ENCODE peak calls at places on chromosomes 4 and X, in eight cellular contexts. H is heart right ventricle, I is trophoblast cell, A is HCT116, X is left lung, U is uterus, Q is suprapubic skin, L is PC-9. J is an unnamed sample. For H3K4me1 and H3K27me3, the result is how much of the 10 kb centered on the place peaks cover.

GRCh38 chrX:154779261-154779660 is 16.6 kb downstream of the DKC1 start:
- DNase-seq in H (no peak), I (peak), A (no peak), X (no peak), U (no peak), Q (no peak), L (no peak), J (no peak)

GRCh38 chr4:47801481-47802002 is 36.3 kb downstream of the CORIN start:
- DNase-seq in H (no peak), I (no peak), A (no peak), X (no peak), U (no peak), Q (no peak), L (no peak), J (no peak)

GRCh38 chr4:15215118-15215517 is 212.7 kb upstream of the C1QTNF7 start:
- DNase-seq in H (no peak), I (no peak), A (no peak), X (no peak), U (no peak), Q (no peak), L (no peak), J (no peak)

GRCh38 chr4:120517966-120518365 is 404.6 kb downstream of the PRDM5 start:
- DNase-seq in H (no peak), I (peak), A (peak), X (no peak), U (peak), Q (no peak), L (peak), J (no peak)

GRCh38 chr4:121711263-121712000 is 14.7 kb upstream of the ANXA5 start:
- DNase-seq in H (peak), I (peak), A (peak), X (peak), U (peak), Q (peak), L (peak), J (peak)

GRCh38 chr4:8345053-8345945 is 75.7 kb downstream of the HTRA3 start:
- DNase-seq in H (no peak), I (no peak), A (no peak), X (no peak), U (no peak), Q (peak), L (no peak), J (no peak)

GRCh38 chr4:140595065-140595464 is 26.3 kb upstream of the UCP1 start:
- DNase-seq in H (no peak), I (peak), A (peak), X (no peak), U (no peak), Q (no peak), L (peak), J (no peak)

GRCh38 chrX:153875391-153876111 is 10.4 kb downstream of the L1CAM start:
- DNase-seq in H (peak), I (peak), A (no peak), X (peak), U (peak), Q (no peak), L (no peak), J (peak)

GRCh38 chr4:25160714-25161598 is 707 bp upstream of the SEPSECS start:
- DNase-seq in H (no peak), I (peak), A (no peak), X (no peak), U (no peak), Q (no peak), L (peak), J (no peak)

GRCh38 chrX:24231169-24231568 is 81.6 kb downstream of the ZFX start:
- DNase-seq in H (no peak), I (no peak), A (peak), X (no peak), U (no peak), Q (no peak), L (peak), J (no peak)

GRCh38 chr4:38519671-38520070 is 144.3 kb upstream of the KLF3 start:
- DNase-seq in H (no peak), I (no peak), A (no peak), X (no peak), U (no peak), Q (no peak), L (no peak), J (no peak)

GRCh38 chr4:828641-829271 is 2.8 kb upstream of the CPLX1 start:
- DNase-seq in H (peak), I (no peak), A (no peak), X (peak), U (no peak), Q (peak), L (no peak), J (peak)

GRCh38 chr4:6916069-6916586 is 6.5 kb downstream of the TBC1D14 start:
- DNase-seq in H (no peak), I (no peak), A (no peak), X (no peak), U (no peak), Q (peak), L (no peak), J (no peak)

GRCh38 chr4:55545681-55546632 is 752 bp downstream of the CLOCK start:
- DNase-seq in H (peak), I (peak), A (peak), X (peak), U (peak), Q (peak), L (peak), J (peak)

GRCh38 chrX:47807548-47807947 is 29.2 kb upstream of the ZNF81 start:
- DNase-seq in H (no peak), I (no peak), A (no peak), X (no peak), U (no peak), Q (no peak), L (no peak), J (no peak)

GRCh38 chr4:106691749-106692148 is 323.2 kb upstream of the GIMD1 start:
- DNase-seq in H (no peak), I (no peak), A (peak), X (no peak), U (no peak), Q (no peak), L (no peak), J (no peak)

GRCh38 chr4:77209012-77209411 is 52.0 kb downstream of the CCNG2 start:
- DNase-seq in H (no peak), I (no peak), A (no peak), X (no peak), U (no peak), Q (no peak), L (no peak), J (no peak)

GRCh38 chrX:49754238-49754857 is 58.6 kb upstream of the PAGE1 start:
- DNase-seq in H (peak), I (peak), A (peak), X (peak), U (peak), Q (no peak), L (no peak), J (no peak)

GRCh38 chrX:123184858-123185251 is 777 bp downstream of the GRIA3 start:
- DNase-seq in H (no peak), I (no peak), A (no peak), X (no peak), U (peak), Q (peak), L (no peak), J (peak)

GRCh38 chr4:111632752-111633151 is 512.5 kb upstream of the FAM241A start:
- DNase-seq in H (no peak), I (peak), A (no peak), X (no peak), U (no peak), Q (no peak), L (no peak), J (no peak)

GRCh38 chr4:154838155-154838554 is 57.1 kb downstream of the RBM46 start:
- DNase-seq in H (no peak), I (no peak), A (no peak), X (no peak), U (no peak), Q (no peak), L (no peak), J (no peak)

GRCh38 chr4:131638776-131639175 is 1510.3 kb upstream of the PCDH10 start:
- DNase-seq in H (no peak), I (no peak), A (no peak), X (no peak), U (no peak), Q (no peak), L (no peak), J (no peak)

GRCh38 chr4:26568446-26568994 is 15.4 kb upstream of the TBC1D19 start:
- DNase-seq in H (no peak), I (peak), A (peak), X (no peak), U (no peak), Q (no peak), L (peak), J (no peak)

GRCh38 chrX:18931972-18932371 is 51.9 kb downstream of the PHKA2 start:
- DNase-seq in H (no peak), I (peak), A (no peak), X (no peak), U (no peak), Q (no peak), L (no peak), J (no peak)

GRCh38 chr4:169152104-169152503 is 118.7 kb downstream of the SH3RF1 start:
- DNase-seq in H (no peak), I (no peak), A (no peak), X (no peak), U (no peak), Q (no peak), L (no peak), J (no peak)

GRCh38 chr4:169152899-169153298 is 117.9 kb downstream of the SH3RF1 start:
- DNase-seq in H (no peak), I (peak), A (no peak), X (no peak), U (no peak), Q (no peak), L (no peak), J (no peak)

GRCh38 chr4:169150806-169151205 is 120.0 kb downstream of the SH3RF1 start:
- DNase-seq in H (no peak), I (peak), A (no peak), X (no peak), U (no peak), Q (no peak), L (no peak), J (no peak)

GRCh38 chr4:169153451-169153850 is 117.3 kb downstream of the SH3RF1 start:
- DNase-seq in H (no peak), I (no peak), A (no peak), X (no peak), U (no peak), Q (no peak), L (no peak), J (no peak)

GRCh38 chr4:169151671-169152070 is 119.1 kb downstream of the SH3RF1 start:
- DNase-seq in H (no peak), I (no peak), A (no peak), X (no peak), U (no peak), Q (no peak), L (no peak), J (no peak)
- H3K4me1 ChIP-seq in H (under half), I (under half), A (under half), X (under half), U (under half), Q (under half), L (under half), J (under half)

GRCh38 chr4:76209876-76210275 is 3.7 kb downstream of the SCARB2 start:
- DNase-seq in H (no peak), I (no peak), A (no peak), X (no peak), U (no peak), Q (no peak), L (no peak), J (no peak)

GRCh38 chr4:76204936-76205335 is 8.7 kb downstream of the SCARB2 start:
- DNase-seq in H (no peak), I (no peak), A (no peak), X (no peak), U (no peak), Q (no peak), L (no peak), J (no peak)

GRCh38 chr4:76210502-76210901 is 3.1 kb downstream of the SCARB2 start:
- DNase-seq in H (no peak), I (no peak), A (no peak), X (no peak), U (no peak), Q (no peak), L (no peak), J (no peak)

GRCh38 chr4:76206222-76206942 is 7.2 kb downstream of the SCARB2 start:
- DNase-seq in H (no peak), I (peak), A (no peak), X (no peak), U (no peak), Q (no peak), L (no peak), J (no peak)

DNA sequence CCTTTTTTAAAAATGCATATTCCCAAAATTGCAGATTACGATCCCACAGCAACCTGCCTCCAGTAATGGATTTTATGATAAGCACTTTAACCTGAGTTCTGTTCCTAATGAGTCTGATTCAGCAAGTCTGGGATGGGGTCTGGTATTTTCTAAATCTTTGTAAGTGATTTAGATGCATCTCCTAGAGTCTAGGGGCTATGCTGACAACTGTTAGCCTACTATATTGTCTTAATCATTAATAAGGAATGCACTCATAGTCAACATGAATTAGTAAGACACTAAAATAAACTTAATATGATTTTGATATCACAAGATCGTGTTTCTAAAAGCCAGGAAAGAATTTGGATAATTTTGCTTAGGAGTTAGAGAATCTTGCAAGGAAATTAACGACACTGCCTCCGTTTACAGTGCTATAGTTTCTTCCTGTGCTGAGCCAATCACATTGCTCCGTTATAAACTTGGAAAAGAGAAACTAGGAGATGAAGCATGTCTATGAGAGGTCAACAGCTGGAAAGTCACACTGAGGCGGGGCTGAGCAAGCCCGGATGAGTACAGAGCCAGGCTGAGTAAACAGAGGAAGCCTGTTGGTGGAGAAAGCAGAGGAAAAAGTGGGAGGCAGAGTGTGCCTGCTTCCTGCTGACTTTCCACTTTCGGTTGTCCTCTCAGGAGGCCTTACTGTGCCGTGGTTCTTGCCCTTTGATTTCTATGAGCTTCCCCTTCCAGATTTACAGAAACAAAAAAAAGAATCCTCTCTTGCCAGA is 5.4 kb downstream of the SCARB2 start:
- DNase-seq in H (peak), I (peak), A (no peak), X (peak), U (peak), Q (peak), L (no peak), J (peak)
- H3K4me3 ChIP-seq in H (peak), I (no peak), A (no peak), X (peak), U (peak), Q (peak), L (no peak), J (no peak)

GRCh38 chrX:108246304-108246954 is 154.9 kb downstream of the ATG4A start:
- DNase-seq in H (no peak), I (no peak), A (no peak), X (no peak), U (no peak), Q (no peak), L (no peak), J (no peak)

GRCh38 chrX:108250654-108251579 is 159.3 kb downstream of the ATG4A start:
- DNase-seq in H (peak), I (no peak), A (no peak), X (no peak), U (peak), Q (no peak), L (no peak), J (no peak)

DNA sequence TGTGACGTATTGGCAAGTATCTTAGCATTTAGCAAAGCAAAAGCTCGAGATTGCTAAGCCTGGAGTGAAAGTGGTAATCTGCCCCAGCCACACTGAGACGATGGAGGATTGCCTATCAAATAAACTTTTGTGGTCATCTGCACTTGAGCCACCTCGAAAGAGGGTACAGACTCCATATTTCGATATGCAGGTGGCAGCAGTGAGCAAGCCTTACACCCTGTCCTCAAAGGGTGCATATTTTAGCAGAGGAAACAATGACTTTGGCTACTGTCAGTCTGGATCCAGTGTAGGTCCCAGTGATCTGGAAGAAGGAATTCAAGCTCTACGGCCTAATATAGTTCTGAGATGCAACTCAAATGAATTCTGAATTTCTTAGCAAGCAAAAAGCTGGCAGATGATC is 153.9 kb downstream of the ATG4A start:
- DNase-seq in H (no peak), I (no peak), A (no peak), X (no peak), U (peak), Q (no peak), L (no peak), J (no peak)
- H3K27me3 ChIP-seq in H (under half), I (under half), A (under half), X (under half), U (under half), Q (under half), L (under half), J (under half)

GRCh38 chr4:3716876-3717235 is 49.3 kb upstream of the ADRA2C start:
- DNase-seq in H (no peak), I (no peak), A (no peak), X (no peak), U (no peak), Q (no peak), L (no peak), J (peak)
- H3K4me1 ChIP-seq in H (under half), I (under half), A (under half), X (under half), U (under half), Q (under half), L (under half), J (under half)

GRCh38 chrX:79325263-79325958 is 41.7 kb downstream of the ITM2A start:
- DNase-seq in H (no peak), I (no peak), A (no peak), X (no peak), U (no peak), Q (no peak), L (no peak), J (no peak)
- H3K4me3 ChIP-seq in H (no peak), I (no peak), A (no peak), X (no peak), U (no peak), Q (no peak), L (no peak), J (no peak)

J was measured in aorta.